ENCODE peak calls at places on chromosome 16, in nine cellular contexts. One of them, this sample, is unnamed.

GRCh38 chr16:30112197-30113030 is 923 bp downstream of the GDPD3 start:
- DNase-seq in tibial artery: peak; percentile 76
- DNase-seq in hepatocyte: peak; percentile 87
- DNase-seq in lower leg skin: no peak
- DNase-seq in RWPE1: no peak
- DNase-seq in foreskin fibroblast: peak; percentile 68
- DNase-seq in testis: peak; percentile 53
- DNase-seq in GM10248: peak; percentile 86
- DNase-seq in stomach: peak; percentile 66
- DNase-seq in this sample: peak; percentile 51

GRCh38 chr16:361341-361871 is 8.9 kb upstream of the AXIN1 start:
- DNase-seq in stomach: no peak
- DNase-seq in foreskin fibroblast: no peak
- DNase-seq in GM10248: no peak
- DNase-seq in lower leg skin: no peak
- DNase-seq in hepatocyte: no peak
- DNase-seq in testis: no peak
- DNase-seq in tibial artery: no peak
- DNase-seq in RWPE1: no peak
- DNase-seq in this sample: no peak

GRCh38 chr16:17129971-17130370 is 340.8 kb downstream of the XYLT1 start:
- DNase-seq in RWPE1: no peak
- DNase-seq in foreskin fibroblast: no peak
- DNase-seq in lower leg skin: no peak
- DNase-seq in hepatocyte: no peak
- DNase-seq in stomach: no peak
- DNase-seq in tibial artery: peak; percentile 34
- DNase-seq in testis: no peak
- DNase-seq in GM10248: no peak
- DNase-seq in this sample: no peak

GRCh38 chr16:19771040-19771439 is 53.0 kb downstream of the IQCK start:
- DNase-seq in tibial artery: no peak
- DNase-seq in stomach: no peak
- DNase-seq in lower leg skin: no peak
- DNase-seq in testis: no peak
- DNase-seq in foreskin fibroblast: no peak
- DNase-seq in hepatocyte: no peak
- DNase-seq in GM10248: no peak
- DNase-seq in RWPE1: no peak
- DNase-seq in this sample: no peak

GRCh38 chr16:17768257-17768656 is 297.5 kb upstream of the XYLT1 start:
- DNase-seq in testis: no peak
- DNase-seq in GM10248: no peak
- DNase-seq in foreskin fibroblast: peak; percentile 83
- DNase-seq in RWPE1: peak; percentile 74
- DNase-seq in stomach: no peak
- DNase-seq in lower leg skin: no peak
- DNase-seq in tibial artery: no peak
- DNase-seq in hepatocyte: no peak
- DNase-seq in this sample: no peak

GRCh38 chr16:351804-352520 is 561 bp downstream of the AXIN1 start:
- DNase-seq in lower leg skin: no peak
- DNase-seq in hepatocyte: peak; percentile 60
- DNase-seq in tibial artery: no peak
- DNase-seq in foreskin fibroblast: peak; percentile 46
- DNase-seq in GM10248: no peak
- DNase-seq in stomach: no peak
- DNase-seq in testis: no peak
- DNase-seq in RWPE1: no peak
- DNase-seq in this sample: peak; percentile 47

GRCh38 chr16:84318091-84318975 is 23.7 kb downstream of the WFDC1 start:
- DNase-seq in testis: no peak
- DNase-seq in foreskin fibroblast: no peak
- DNase-seq in lower leg skin: no peak
- DNase-seq in stomach: no peak
- DNase-seq in GM10248: no peak
- DNase-seq in hepatocyte: no peak
- DNase-seq in tibial artery: no peak
- DNase-seq in RWPE1: no peak
- DNase-seq in this sample: no peak

GRCh38 chr16:46607529-46607928 is 13.7 kb downstream of the SHCBP1 start:
- DNase-seq in RWPE1: peak; percentile 26
- DNase-seq in hepatocyte: peak; percentile 51
- DNase-seq in GM10248: no peak
- DNase-seq in tibial artery: no peak
- DNase-seq in stomach: no peak
- DNase-seq in testis: no peak
- DNase-seq in foreskin fibroblast: peak; percentile 68
- DNase-seq in lower leg skin: no peak
- DNase-seq in this sample: no peak

GRCh38 chr16:89045181-89045815 is 48.4 kb upstream of the ACSF3 start:
- DNase-seq in lower leg skin: no peak
- DNase-seq in tibial artery: no peak
- DNase-seq in testis: no peak
- DNase-seq in RWPE1: no peak
- DNase-seq in GM10248: no peak
- DNase-seq in hepatocyte: no peak
- DNase-seq in foreskin fibroblast: no peak
- DNase-seq in stomach: no peak
- DNase-seq in this sample: peak; percentile 29

GRCh38 chr16:15572329-15573001 is 70.5 kb downstream of the MARF1 start:
- DNase-seq in stomach: no peak
- DNase-seq in lower leg skin: no peak
- DNase-seq in testis: no peak
- DNase-seq in tibial artery: no peak
- DNase-seq in hepatocyte: no peak
- DNase-seq in foreskin fibroblast: peak; percentile 85
- DNase-seq in GM10248: no peak
- DNase-seq in RWPE1: no peak
- DNase-seq in this sample: no peak

GRCh38 chr16:3152273-3153076 is 17.6 kb downstream of the ZNF213 start:
- DNase-seq in GM10248: peak; percentile 59
- DNase-seq in foreskin fibroblast: peak; percentile 94
- DNase-seq in testis: peak; percentile 94
- DNase-seq in stomach: peak; percentile 86
- DNase-seq in hepatocyte: peak; percentile 91
- DNase-seq in lower leg skin: peak; percentile 94
- DNase-seq in tibial artery: peak; percentile 95
- DNase-seq in RWPE1: peak; percentile 78
- DNase-seq in this sample: peak; percentile 71

GRCh38 chr16:4415538-4416199 is 727 bp downstream of the CORO7 start:
- DNase-seq in testis: peak; percentile 53
- DNase-seq in foreskin fibroblast: peak; percentile 59
- DNase-seq in GM10248: no peak
- DNase-seq in stomach: peak; percentile 58
- DNase-seq in tibial artery: peak; percentile 76
- DNase-seq in RWPE1: no peak
- DNase-seq in hepatocyte: peak; percentile 66
- DNase-seq in lower leg skin: no peak
- DNase-seq in this sample: peak; percentile 86

GRCh38 chr16:2532494-2533141 is 1.4 kb upstream of the CEMP1 start:
- DNase-seq in lower leg skin: peak; percentile 85
- DNase-seq in hepatocyte: peak; percentile 91
- DNase-seq in GM10248: no peak
- DNase-seq in tibial artery: peak; percentile 87
- DNase-seq in stomach: peak; percentile 88
- DNase-seq in foreskin fibroblast: peak; percentile 62
- DNase-seq in testis: peak; percentile 82
- DNase-seq in RWPE1: peak; percentile 59
- DNase-seq in this sample: peak; percentile 67

GRCh38 chr16:72990003-72990521 is 57.9 kb downstream of the ZFHX3 start:
- DNase-seq in stomach: peak; percentile 61
- DNase-seq in RWPE1: peak; percentile 80
- DNase-seq in lower leg skin: peak; percentile 92
- DNase-seq in testis: peak; percentile 55
- DNase-seq in hepatocyte: peak; percentile 53
- DNase-seq in GM10248: no peak
- DNase-seq in foreskin fibroblast: peak; percentile 89
- DNase-seq in tibial artery: peak; percentile 96
- DNase-seq in this sample: no peak

GRCh38 chr16:70589998-70590471 is 56.3 kb upstream of the IL34 start:
- DNase-seq in tibial artery: no peak
- DNase-seq in GM10248: no peak
- DNase-seq in lower leg skin: no peak
- DNase-seq in testis: peak; percentile 77
- DNase-seq in stomach: no peak
- DNase-seq in RWPE1: no peak
- DNase-seq in hepatocyte: peak; percentile 72
- DNase-seq in foreskin fibroblast: peak; percentile 59
- DNase-seq in this sample: no peak

GRCh38 chr16:70750893-70751467 is 50.0 kb downstream of the VAC14 start:
- DNase-seq in testis: peak; percentile 89
- DNase-seq in hepatocyte: no peak
- DNase-seq in RWPE1: no peak
- DNase-seq in lower leg skin: no peak
- DNase-seq in foreskin fibroblast: peak; percentile 73
- DNase-seq in stomach: peak; percentile 47
- DNase-seq in tibial artery: peak; percentile 92
- DNase-seq in GM10248: no peak
- DNase-seq in this sample: no peak

GRCh38 chr16:2467301-2468141 is 3.6 kb upstream of the NTN3 start:
- DNase-seq in stomach: peak; percentile 72
- DNase-seq in lower leg skin: peak; percentile 47
- DNase-seq in tibial artery: peak; percentile 91
- DNase-seq in hepatocyte: peak; percentile 84
- DNase-seq in foreskin fibroblast: peak; percentile 92
- DNase-seq in RWPE1: peak; percentile 82
- DNase-seq in testis: peak; percentile 83
- DNase-seq in GM10248: peak; percentile 67
- DNase-seq in this sample: no peak

GRCh38 chr16:67562526-67562917 is at the start of gene CTCF:
- DNase-seq in testis: peak; percentile 86
- DNase-seq in foreskin fibroblast: peak; percentile 95
- DNase-seq in tibial artery: peak; percentile 89
- DNase-seq in stomach: peak; percentile 85
- DNase-seq in hepatocyte: peak; percentile 97
- DNase-seq in RWPE1: peak; percentile 82
- DNase-seq in lower leg skin: peak; percentile 67
- DNase-seq in GM10248: peak; percentile 81
- DNase-seq in this sample: peak; percentile 82
- TF ChIP-seq CTCF in testis: peak; percentile 57
- TF ChIP-seq CTCF in foreskin fibroblast: peak; percentile 38
- TF ChIP-seq CTCF in tibial artery: peak; percentile 82
- TF ChIP-seq CTCF in stomach: no peak
- TF ChIP-seq CTCF in hepatocyte: peak; percentile 57
- TF ChIP-seq CTCF in RWPE1: peak; percentile 82
- TF ChIP-seq CTCF in lower leg skin: no peak
- TF ChIP-seq CTCF in GM10248: peak; percentile 64
- TF ChIP-seq CTCF in this sample: peak; percentile 72

DNA sequence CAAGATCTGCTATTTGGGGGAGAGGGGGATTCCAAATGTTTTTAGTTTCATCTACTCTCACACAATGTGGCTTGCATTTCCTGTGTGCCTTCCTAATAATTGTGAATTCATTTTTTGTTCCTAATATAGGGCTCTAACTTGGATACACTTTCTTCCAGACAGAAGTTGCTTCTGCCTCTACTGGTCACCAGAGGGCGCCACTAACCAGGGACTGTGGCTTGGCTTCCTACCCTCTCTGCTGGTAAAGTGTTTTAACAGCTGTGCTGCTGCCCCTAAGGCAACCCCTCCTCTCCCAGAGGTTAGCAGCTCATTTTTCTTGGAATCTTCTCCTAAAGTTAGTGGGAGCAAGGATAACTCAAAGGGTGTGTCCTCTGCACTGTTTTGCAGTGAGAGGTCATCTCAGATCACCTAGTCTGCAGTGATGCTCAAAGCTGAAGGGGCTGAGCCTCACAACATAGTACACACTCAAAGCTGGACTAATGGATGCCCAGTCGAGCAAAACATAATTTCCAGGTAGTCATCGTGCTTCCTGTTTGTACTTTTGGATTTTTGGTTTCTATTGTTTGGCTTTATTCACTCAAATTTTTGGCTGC is 5.0 kb upstream of the PRSS54 start:
- DNase-seq in GM10248: no peak
- DNase-seq in testis: peak; percentile 46
- DNase-seq in foreskin fibroblast: peak; percentile 32
- DNase-seq in RWPE1: no peak
- DNase-seq in hepatocyte: peak; percentile 24
- DNase-seq in lower leg skin: no peak
- DNase-seq in tibial artery: no peak
- DNase-seq in stomach: peak; percentile 32
- DNase-seq in this sample: no peak
- TF ChIP-seq CTCF in GM10248: peak; percentile 44
- TF ChIP-seq CTCF in testis: peak; percentile 24
- TF ChIP-seq CTCF in foreskin fibroblast: peak; percentile 55
- TF ChIP-seq CTCF in RWPE1: peak; percentile 60
- TF ChIP-seq CTCF in hepatocyte: peak; percentile 27
- TF ChIP-seq CTCF in lower leg skin: no peak
- TF ChIP-seq CTCF in tibial artery: no peak
- TF ChIP-seq CTCF in stomach: no peak
- TF ChIP-seq CTCF in this sample: peak; percentile 48

GRCh38 chr16:31333686-31334649 is 21.0 kb upstream of the ITGAX start:
- DNase-seq in lower leg skin: no peak
- DNase-seq in testis: peak; percentile 41
- DNase-seq in RWPE1: peak; percentile 49
- DNase-seq in tibial artery: no peak
- DNase-seq in hepatocyte: peak; percentile 45
- DNase-seq in stomach: no peak
- DNase-seq in foreskin fibroblast: peak; percentile 22
- DNase-seq in GM10248: peak; percentile 62
- DNase-seq in this sample: peak; percentile 69
- TF ChIP-seq CTCF in lower leg skin: peak; percentile 32
- TF ChIP-seq CTCF in testis: peak; percentile 33
- TF ChIP-seq CTCF in RWPE1: peak; percentile 44
- TF ChIP-seq CTCF in tibial artery: no peak
- TF ChIP-seq CTCF in hepatocyte: peak; percentile 32
- TF ChIP-seq CTCF in stomach: peak; percentile 14
- TF ChIP-seq CTCF in foreskin fibroblast: no peak
- TF ChIP-seq CTCF in GM10248: peak; percentile 65
- TF ChIP-seq CTCF in this sample: peak; percentile 73

GRCh38 chr16:64950262-64950661 is 171.6 kb downstream of the CDH11 start:
- DNase-seq in foreskin fibroblast: no peak
- DNase-seq in testis: no peak
- DNase-seq in RWPE1: no peak
- DNase-seq in hepatocyte: no peak
- DNase-seq in stomach: no peak
- DNase-seq in lower leg skin: no peak
- DNase-seq in tibial artery: no peak
- DNase-seq in GM10248: no peak
- DNase-seq in this sample: no peak
- TF ChIP-seq CTCF in foreskin fibroblast: peak; percentile 26
- TF ChIP-seq CTCF in testis: no peak
- TF ChIP-seq CTCF in RWPE1: no peak
- TF ChIP-seq CTCF in hepatocyte: no peak
- TF ChIP-seq CTCF in stomach: no peak
- TF ChIP-seq CTCF in lower leg skin: no peak
- TF ChIP-seq CTCF in tibial artery: no peak
- TF ChIP-seq CTCF in GM10248: no peak
- TF ChIP-seq CTCF in this sample: no peak

This sample was measured in CD14-positive monocyte.